ENCODE peak calls at places on chromosomes 13 and 19, in eight cellular contexts. F, E, M, Z, I, P, T and Q are unnamed samples.

GRCh38 chr19:16447015-16447384 is 24.8 kb downstream of the EPS15L1 start:
- DNase-seq in F (peak; percentile 91), E (peak; percentile 85), M (peak; percentile 83), Z (peak; percentile 76), I (peak; percentile 86), P (no peak), T (peak; percentile 50), Q (peak; percentile 94)

GRCh38 chr19:42397315-42398166 is 7.4 kb upstream of the CNFN start:
- DNase-seq in F (no peak), E (no peak), M (no peak), Z (no peak), I (no peak), P (no peak), T (no peak), Q (no peak)

GRCh38 chr13:51801631-51802099 is 2.3 kb downstream of the DHRS12 start:
- DNase-seq in F (no peak), E (peak; percentile 57), M (peak; percentile 92), Z (peak; percentile 66), I (peak; percentile 92), P (peak; percentile 56), T (peak; percentile 87), Q (no peak)

GRCh38 chr13:73803997-73804396 is 330.2 kb downstream of the KLF12 start:
- DNase-seq in F (no peak), E (no peak), M (no peak), Z (no peak), I (no peak), P (no peak), T (no peak), Q (no peak)

GRCh38 chr19:6772028-6772865 is at the start of gene VAV1:
- DNase-seq in F (peak; percentile 84), E (no peak), M (peak; percentile 63), Z (no peak), I (no peak), P (peak; percentile 53), T (peak; percentile 84), Q (peak; percentile 79)

GRCh38 chr19:342801-343421 is 1.7 kb downstream of the MIER2 start:
- DNase-seq in F (no peak), E (peak; percentile 78), M (peak; percentile 51), Z (peak; percentile 44), I (peak; percentile 80), P (no peak), T (peak; percentile 59), Q (peak; percentile 75)

GRCh38 chr19:30227661-30228112 is 144.5 kb upstream of the ZNF536 start:
- DNase-seq in F (no peak), E (peak; percentile 46), M (peak; percentile 33), Z (peak; percentile 59), I (peak; percentile 70), P (peak; percentile 87), T (peak; percentile 57), Q (peak; percentile 39)

GRCh38 chr19:45569619-45570421 is 14.8 kb downstream of the OPA3 start:
- DNase-seq in F (no peak), E (no peak), M (peak; percentile 76), Z (no peak), I (no peak), P (peak; percentile 74), T (peak; percentile 87), Q (peak; percentile 72)

GRCh38 chr13:40187836-40188591 is 478.4 kb downstream of the FOXO1 start:
- DNase-seq in F (no peak), E (no peak), M (no peak), Z (no peak), I (no peak), P (no peak), T (no peak), Q (no peak)

GRCh38 chr13:45224181-45224580 is 23.3 kb upstream of the KCTD4 start:
- DNase-seq in F (no peak), E (no peak), M (no peak), Z (no peak), I (no peak), P (no peak), T (no peak), Q (no peak)

GRCh38 chr19:1672769-1673644 is 20.6 kb upstream of the TCF3 start:
- DNase-seq in F (no peak), E (no peak), M (no peak), Z (no peak), I (no peak), P (peak; percentile 29), T (no peak), Q (no peak)

GRCh38 chr19:4733755-4734345 is 10.2 kb upstream of the DPP9 start:
- DNase-seq in F (no peak), E (no peak), M (no peak), Z (no peak), I (no peak), P (no peak), T (no peak), Q (no peak)

GRCh38 chr19:21434967-21435544 is 38.1 kb downstream of the ZNF493 start:
- DNase-seq in F (no peak), E (no peak), M (no peak), Z (no peak), I (no peak), P (peak; percentile 34), T (no peak), Q (no peak)

GRCh38 chr19:47200530-47200929 is 30.5 kb downstream of the BBC3 start:
- DNase-seq in F (no peak), E (no peak), M (no peak), Z (no peak), I (no peak), P (no peak), T (no peak), Q (no peak)

GRCh38 chr19:45463241-45463640 is 4.6 kb upstream of the FOSB start:
- DNase-seq in F (no peak), E (no peak), M (no peak), Z (no peak), I (no peak), P (no peak), T (no peak), Q (no peak)

GRCh38 chr19:15438577-15438976 is 11.2 kb downstream of the WIZ start:
- DNase-seq in F (no peak), E (no peak), M (no peak), Z (no peak), I (peak; percentile 50), P (no peak), T (no peak), Q (peak; percentile 81)

GRCh38 chr19:41445575-41445974 is 2.6 kb downstream of the ERICH4 start:
- DNase-seq in F (no peak), E (no peak), M (no peak), Z (no peak), I (no peak), P (no peak), T (no peak), Q (no peak)

GRCh38 chr19:15323496-15324235 is 8.7 kb downstream of the BRD4 start:
- DNase-seq in F (no peak), E (peak; percentile 44), M (peak; percentile 57), Z (peak; percentile 82), I (peak; percentile 80), P (no peak), T (peak; percentile 59), Q (peak; percentile 45)

GRCh38 chr19:42086770-42087550 is 11.0 kb downstream of the ZNF574 start:
- DNase-seq in F (no peak), E (no peak), M (no peak), Z (no peak), I (no peak), P (no peak), T (no peak), Q (no peak)

GRCh38 chr19:23261496-23262020 is 11.4 kb upstream of the ZNF724 start:
- DNase-seq in F (no peak), E (no peak), M (no peak), Z (no peak), I (no peak), P (no peak), T (no peak), Q (no peak)

DNA sequence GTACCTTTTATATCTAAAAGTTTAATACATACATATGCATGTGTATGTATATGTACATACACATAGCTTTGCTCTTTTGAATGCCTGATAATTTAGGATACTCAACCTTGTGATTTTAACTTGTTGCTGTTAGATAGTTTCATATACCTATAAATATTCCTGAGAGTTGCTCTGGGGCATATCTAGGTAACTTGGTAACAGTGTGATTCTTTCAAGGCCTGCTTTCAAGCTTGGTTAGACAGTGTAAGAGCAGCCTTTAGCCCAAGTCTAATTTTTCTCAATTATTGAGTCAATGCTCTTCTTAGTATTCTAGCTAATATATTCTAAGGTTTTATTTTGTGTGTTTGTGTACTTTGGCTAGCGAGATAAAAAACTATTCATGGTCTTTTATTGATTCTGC is 762.1 kb upstream of the MIR17HG start:
- DNase-seq in F (no peak), E (no peak), M (no peak), Z (no peak), I (no peak), P (no peak), T (no peak), Q (no peak)
- H3K36me3 ChIP-seq in F (no peaks in the 10 kb centered on the region), E (no peaks in the 10 kb centered on the region), M (no peaks in the 10 kb centered on the region), Z (no peaks in the 10 kb centered on the region), I (no peaks in the 10 kb centered on the region), P (no peaks in the 10 kb centered on the region), T (no peaks in the 10 kb centered on the region), Q (no peaks in the 10 kb centered on the region)

DNA sequence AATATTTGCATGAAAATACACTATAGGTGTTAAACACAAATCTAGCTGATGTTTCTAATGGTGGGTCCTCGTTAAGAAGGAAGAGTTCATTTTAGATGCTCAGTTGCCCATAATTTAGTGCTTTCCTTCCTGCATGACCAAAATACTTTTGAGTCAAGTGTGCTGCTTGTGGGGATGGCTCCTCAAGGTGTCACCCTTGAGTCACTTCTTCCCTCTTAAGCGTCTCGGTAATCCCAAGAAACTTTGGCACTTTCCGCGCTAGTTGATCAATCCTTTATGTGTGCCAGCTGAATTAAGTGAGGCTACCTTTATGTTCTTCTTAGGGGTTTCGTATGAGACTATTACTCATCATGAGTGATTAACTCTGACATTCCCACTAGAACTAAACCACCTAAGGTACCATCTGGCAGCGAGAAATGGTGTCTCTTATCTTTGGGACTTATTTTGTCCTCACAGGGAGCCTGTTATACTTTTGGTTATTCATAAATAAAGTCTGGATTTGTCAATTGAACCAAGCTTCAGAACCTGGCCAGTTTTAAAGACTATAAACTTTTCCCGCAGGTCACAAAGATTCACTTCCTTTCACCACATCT is 106.8 kb downstream of the NHLRC3 start:
- DNase-seq in F (no peak), E (peak; percentile 81), M (peak; percentile 33), Z (peak; percentile 55), I (peak; percentile 77), P (peak; percentile 56), T (peak; percentile 33), Q (peak; percentile 26)
- TF ChIP-seq EP300 in F (no peak), E (peak; percentile 33), M (no peak), Z (no peak), I (no peak), P (no peak), T (no peak), Q (no peak)

GRCh38 chr13:58933475-58933874 is 1230.3 kb downstream of the DIAPH3 start:
- DNase-seq in F (no peak), E (no peak), M (no peak), Z (no peak), I (no peak), P (no peak), T (no peak), Q (no peak)

GRCh38 chr13:58935689-58936088 is 1228.0 kb downstream of the DIAPH3 start:
- DNase-seq in F (no peak), E (no peak), M (no peak), Z (no peak), I (no peak), P (no peak), T (no peak), Q (no peak)
- H3K36me3 ChIP-seq in F (no peaks in the 10 kb centered on the region), E (no peaks in the 10 kb centered on the region), M (no peaks in the 10 kb centered on the region), Z (no peaks in the 10 kb centered on the region), I (no peaks in the 10 kb centered on the region), P (no peaks in the 10 kb centered on the region), T (no peaks in the 10 kb centered on the region), Q (no peaks in the 10 kb centered on the region)

DNA sequence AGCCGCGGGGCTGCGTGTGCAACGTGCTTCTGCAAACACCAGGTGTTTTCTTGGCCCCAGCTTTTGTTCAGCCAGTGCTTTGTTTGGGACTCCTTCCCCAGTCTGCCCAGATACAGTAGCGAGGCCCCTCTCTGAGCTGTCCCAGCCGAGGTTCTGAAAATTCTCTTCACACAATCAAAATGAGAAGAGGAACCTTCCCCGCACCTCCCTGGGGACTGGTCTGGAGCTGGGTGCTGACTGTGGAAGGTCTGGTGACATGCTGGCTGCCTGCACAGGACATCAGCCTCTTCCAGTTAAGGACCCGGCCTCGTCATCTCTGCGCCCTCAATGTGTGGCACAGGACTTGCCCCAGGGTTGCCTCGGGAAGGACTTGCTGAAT is 4.2 kb downstream of the ATP4A start:
- DNase-seq in F (no peak), E (no peak), M (no peak), Z (no peak), I (no peak), P (no peak), T (no peak), Q (no peak)
- TF ChIP-seq EP300 in F (no peak), E (no peak), M (no peak), Z (no peak), I (no peak), P (no peak), T (no peak), Q (no peak)